ENCODE peak calls at places on chromosomes 12 and 14, in six cellular contexts. One of them, this sample, is unnamed.

GRCh38 chr12:113467154-113467513 is 4.5 kb downstream of the LHX5 start:
- DNase-seq in CD4-positive, alpha-beta memory T cell: no peak
- DNase-seq in skeletal muscle cell: no peak
- DNase-seq in GDM1: no peak
- DNase-seq in activated gamma-delta T cell treated with Interleukin-2 at 50 U/mL for 16 hours: no peak
- DNase-seq in M059J: no peak
- DNase-seq in this sample: no peak

GRCh38 chr12:116202940-116203339 is 74.6 kb downstream of the MED13L start:
- DNase-seq in CD4-positive, alpha-beta memory T cell: no peak
- DNase-seq in skeletal muscle cell: no peak
- DNase-seq in GDM1: no peak
- DNase-seq in activated gamma-delta T cell treated with Interleukin-2 at 50 U/mL for 16 hours: no peak
- DNase-seq in M059J: peak; percentile 33
- DNase-seq in this sample: no peak

GRCh38 chr14:55721353-55721752 is 141.3 kb downstream of the KTN1 start:
- DNase-seq in CD4-positive, alpha-beta memory T cell: no peak
- DNase-seq in skeletal muscle cell: peak; percentile 93
- DNase-seq in GDM1: no peak
- DNase-seq in activated gamma-delta T cell treated with Interleukin-2 at 50 U/mL for 16 hours: no peak
- DNase-seq in M059J: peak; percentile 98
- DNase-seq in this sample: peak; percentile 52

GRCh38 chr14:68475802-68476201 is 317.1 kb downstream of the ZFP36L1 start:
- DNase-seq in CD4-positive, alpha-beta memory T cell: no peak
- DNase-seq in skeletal muscle cell: no peak
- DNase-seq in GDM1: no peak
- DNase-seq in activated gamma-delta T cell treated with Interleukin-2 at 50 U/mL for 16 hours: no peak
- DNase-seq in M059J: no peak
- DNase-seq in this sample: no peak

GRCh38 chr12:123445388-123446344 is 9.2 kb upstream of the RILPL2 start:
- DNase-seq in CD4-positive, alpha-beta memory T cell: no peak
- DNase-seq in skeletal muscle cell: no peak
- DNase-seq in GDM1: no peak
- DNase-seq in activated gamma-delta T cell treated with Interleukin-2 at 50 U/mL for 16 hours: no peak
- DNase-seq in M059J: peak; percentile 65
- DNase-seq in this sample: no peak

GRCh38 chr14:99413172-99413571 is 67.5 kb downstream of the SETD3 start:
- DNase-seq in CD4-positive, alpha-beta memory T cell: no peak
- DNase-seq in skeletal muscle cell: no peak
- DNase-seq in GDM1: no peak
- DNase-seq in activated gamma-delta T cell treated with Interleukin-2 at 50 U/mL for 16 hours: no peak
- DNase-seq in M059J: no peak
- DNase-seq in this sample: no peak

GRCh38 chr12:67457799-67458680 is 188.9 kb downstream of the CAND1 start:
- DNase-seq in CD4-positive, alpha-beta memory T cell: no peak
- DNase-seq in skeletal muscle cell: no peak
- DNase-seq in GDM1: no peak
- DNase-seq in activated gamma-delta T cell treated with Interleukin-2 at 50 U/mL for 16 hours: no peak
- DNase-seq in M059J: no peak
- DNase-seq in this sample: peak; percentile 74

GRCh38 chr14:61456720-61457119 is 135.3 kb downstream of the PRKCH start:
- DNase-seq in CD4-positive, alpha-beta memory T cell: peak; percentile 77
- DNase-seq in skeletal muscle cell: no peak
- DNase-seq in GDM1: peak; percentile 30
- DNase-seq in activated gamma-delta T cell treated with Interleukin-2 at 50 U/mL for 16 hours: peak; percentile 85
- DNase-seq in M059J: peak; percentile 72
- DNase-seq in this sample: peak; percentile 77

GRCh38 chr12:72264548-72265175 is 7.5 kb upstream of the TRHDE start:
- DNase-seq in CD4-positive, alpha-beta memory T cell: no peak
- DNase-seq in skeletal muscle cell: no peak
- DNase-seq in GDM1: no peak
- DNase-seq in activated gamma-delta T cell treated with Interleukin-2 at 50 U/mL for 16 hours: no peak
- DNase-seq in M059J: no peak
- DNase-seq in this sample: peak; percentile 17

GRCh38 chr12:104662908-104663307 is 206.2 kb downstream of the CHST11 start:
- DNase-seq in CD4-positive, alpha-beta memory T cell: no peak
- DNase-seq in skeletal muscle cell: no peak
- DNase-seq in GDM1: no peak
- DNase-seq in activated gamma-delta T cell treated with Interleukin-2 at 50 U/mL for 16 hours: no peak
- DNase-seq in M059J: no peak
- DNase-seq in this sample: no peak